ENCODE peak calls at places on chromosome 6, in four cellular contexts. N is foreskin fibroblast, C is amniotic stem cell, S is BJ. T is an unnamed sample.

GRCh38 chr6:118372413-118372812 is 175.7 kb upstream of the PLN start:
- DNase-seq in N (peak; percentile 25), S (no peak), C (no peak), T (no peak)

GRCh38 chr6:164337024-164337924 is 922.8 kb downstream of the QKI start:
- DNase-seq in C (no peak), S (no peak), N (no peak), T (no peak)

GRCh38 chr6:78611097-78611625 is 256.2 kb upstream of the IRAK1BP1 start:
- DNase-seq in N (no peak), S (no peak), C (no peak), T (no peak)

GRCh38 chr6:107075951-107076381 is 39.3 kb downstream of the BEND3 start:
- DNase-seq in N (peak; percentile 43), C (no peak), S (no peak), T (no peak)

GRCh38 chr6:85684125-85684808 is 41.6 kb upstream of the SYNCRIP start:
- DNase-seq in N (no peak), S (no peak), C (no peak), T (no peak)

GRCh38 chr6:156564128-156564806 is 212.9 kb upstream of the ARID1B start:
- DNase-seq in N (peak; percentile 34), C (peak; percentile 1), S (no peak), T (peak; percentile 24)

GRCh38 chr6:39698789-39699188 is 26.4 kb downstream of the KIF6 start:
- DNase-seq in S (no peak), C (no peak), N (no peak), T (no peak)

GRCh38 chr6:90860822-90861601 is 274.1 kb upstream of the MAP3K7 start:
- DNase-seq in C (no peak), S (no peak), N (no peak), T (no peak)

GRCh38 chr6:118584906-118585305 is 36.8 kb downstream of the PLN start:
- DNase-seq in S (no peak), C (no peak), N (no peak), T (no peak)